ENCODE peak calls at places on chromosomes 13 and 19, in seven cellular contexts. One of them, this sample, is unnamed.

GRCh38 chr19:52722062-52723005 is 12.5 kb downstream of the ZNF611 start:
- DNase-seq in stimulated activated CD8-positive, alpha-beta memory T cell treated with anti-CD3 and anti-CD28 coated beads, Interleukin-12 subunit alpha, Interleukin-12 subunit beta, amount 100 ng/mL, for 4 hours: no peak
- DNase-seq in stimulated activated CD4-positive, alpha-beta T cell treated with anti-CD3 and anti-CD28 coated beads, Interleukin-1b, Interleukin-23, amount 100 ng/mL, for 24 hours: no peak
- DNase-seq in caudate nucleus: no peak
- DNase-seq in T-helper 1 cell: no peak
- DNase-seq in neural crest cell: no peak
- DNase-seq in IMR-90: peak; percentile 93
- DNase-seq in this sample: no peak

GRCh38 chr13:66407159-66407558 is 823.0 kb downstream of the PCDH9 start:
- DNase-seq in stimulated activated CD8-positive, alpha-beta memory T cell treated with anti-CD3 and anti-CD28 coated beads, Interleukin-12 subunit alpha, Interleukin-12 subunit beta, amount 100 ng/mL, for 4 hours: no peak
- DNase-seq in stimulated activated CD4-positive, alpha-beta T cell treated with anti-CD3 and anti-CD28 coated beads, Interleukin-1b, Interleukin-23, amount 100 ng/mL, for 24 hours: no peak
- DNase-seq in caudate nucleus: no peak
- DNase-seq in T-helper 1 cell: no peak
- DNase-seq in neural crest cell: no peak
- DNase-seq in IMR-90: no peak
- DNase-seq in this sample: no peak

GRCh38 chr19:37227996-37228395 is 10.0 kb downstream of the ZNF383 start:
- DNase-seq in stimulated activated CD8-positive, alpha-beta memory T cell treated with anti-CD3 and anti-CD28 coated beads, Interleukin-12 subunit alpha, Interleukin-12 subunit beta, amount 100 ng/mL, for 4 hours: no peak
- DNase-seq in stimulated activated CD4-positive, alpha-beta T cell treated with anti-CD3 and anti-CD28 coated beads, Interleukin-1b, Interleukin-23, amount 100 ng/mL, for 24 hours: no peak
- DNase-seq in caudate nucleus: no peak
- DNase-seq in T-helper 1 cell: no peak
- DNase-seq in neural crest cell: no peak
- DNase-seq in IMR-90: no peak
- DNase-seq in this sample: no peak

GRCh38 chr13:27918041-27918917 is 1.5 kb upstream of the PDX1 start:
- DNase-seq in stimulated activated CD8-positive, alpha-beta memory T cell treated with anti-CD3 and anti-CD28 coated beads, Interleukin-12 subunit alpha, Interleukin-12 subunit beta, amount 100 ng/mL, for 4 hours: no peak
- DNase-seq in stimulated activated CD4-positive, alpha-beta T cell treated with anti-CD3 and anti-CD28 coated beads, Interleukin-1b, Interleukin-23, amount 100 ng/mL, for 24 hours: no peak
- DNase-seq in caudate nucleus: no peak
- DNase-seq in T-helper 1 cell: no peak
- DNase-seq in neural crest cell: no peak
- DNase-seq in IMR-90: no peak
- DNase-seq in this sample: no peak

GRCh38 chr19:47618771-47619170 is 9.8 kb downstream of the BICRA start:
- DNase-seq in stimulated activated CD8-positive, alpha-beta memory T cell treated with anti-CD3 and anti-CD28 coated beads, Interleukin-12 subunit alpha, Interleukin-12 subunit beta, amount 100 ng/mL, for 4 hours: no peak
- DNase-seq in stimulated activated CD4-positive, alpha-beta T cell treated with anti-CD3 and anti-CD28 coated beads, Interleukin-1b, Interleukin-23, amount 100 ng/mL, for 24 hours: no peak
- DNase-seq in caudate nucleus: no peak
- DNase-seq in T-helper 1 cell: no peak
- DNase-seq in neural crest cell: no peak
- DNase-seq in IMR-90: peak; percentile 43
- DNase-seq in this sample: no peak

GRCh38 chr13:113835461-113836274 is 28.2 kb downstream of the GAS6 start:
- DNase-seq in stimulated activated CD8-positive, alpha-beta memory T cell treated with anti-CD3 and anti-CD28 coated beads, Interleukin-12 subunit alpha, Interleukin-12 subunit beta, amount 100 ng/mL, for 4 hours: no peak
- DNase-seq in stimulated activated CD4-positive, alpha-beta T cell treated with anti-CD3 and anti-CD28 coated beads, Interleukin-1b, Interleukin-23, amount 100 ng/mL, for 24 hours: no peak
- DNase-seq in caudate nucleus: no peak
- DNase-seq in T-helper 1 cell: no peak
- DNase-seq in neural crest cell: no peak
- DNase-seq in IMR-90: peak; percentile 79
- DNase-seq in this sample: no peak

GRCh38 chr19:13150187-13150918 is at the start of the genes IER2 and STX10:
- DNase-seq in stimulated activated CD8-positive, alpha-beta memory T cell treated with anti-CD3 and anti-CD28 coated beads, Interleukin-12 subunit alpha, Interleukin-12 subunit beta, amount 100 ng/mL, for 4 hours: peak; percentile 88
- DNase-seq in stimulated activated CD4-positive, alpha-beta T cell treated with anti-CD3 and anti-CD28 coated beads, Interleukin-1b, Interleukin-23, amount 100 ng/mL, for 24 hours: peak; percentile 79
- DNase-seq in caudate nucleus: peak; percentile 91
- DNase-seq in T-helper 1 cell: peak; percentile 95
- DNase-seq in neural crest cell: peak; percentile 72
- DNase-seq in IMR-90: peak; percentile 94
- DNase-seq in this sample: peak; percentile 86

GRCh38 chr19:15680923-15681322 is 8.0 kb downstream of the CYP4F12 start:
- DNase-seq in stimulated activated CD8-positive, alpha-beta memory T cell treated with anti-CD3 and anti-CD28 coated beads, Interleukin-12 subunit alpha, Interleukin-12 subunit beta, amount 100 ng/mL, for 4 hours: no peak
- DNase-seq in stimulated activated CD4-positive, alpha-beta T cell treated with anti-CD3 and anti-CD28 coated beads, Interleukin-1b, Interleukin-23, amount 100 ng/mL, for 24 hours: no peak
- DNase-seq in caudate nucleus: no peak
- DNase-seq in T-helper 1 cell: no peak
- DNase-seq in neural crest cell: no peak
- DNase-seq in IMR-90: no peak
- DNase-seq in this sample: no peak

GRCh38 chr13:33879044-33879596 is 61.2 kb downstream of the RFC3 start:
- DNase-seq in stimulated activated CD8-positive, alpha-beta memory T cell treated with anti-CD3 and anti-CD28 coated beads, Interleukin-12 subunit alpha, Interleukin-12 subunit beta, amount 100 ng/mL, for 4 hours: no peak
- DNase-seq in stimulated activated CD4-positive, alpha-beta T cell treated with anti-CD3 and anti-CD28 coated beads, Interleukin-1b, Interleukin-23, amount 100 ng/mL, for 24 hours: no peak
- DNase-seq in caudate nucleus: no peak
- DNase-seq in T-helper 1 cell: no peak
- DNase-seq in neural crest cell: no peak
- DNase-seq in IMR-90: no peak
- DNase-seq in this sample: no peak

GRCh38 chr13:93254775-93255174 is 28.2 kb downstream of the GPC6 start:
- DNase-seq in stimulated activated CD8-positive, alpha-beta memory T cell treated with anti-CD3 and anti-CD28 coated beads, Interleukin-12 subunit alpha, Interleukin-12 subunit beta, amount 100 ng/mL, for 4 hours: no peak
- DNase-seq in stimulated activated CD4-positive, alpha-beta T cell treated with anti-CD3 and anti-CD28 coated beads, Interleukin-1b, Interleukin-23, amount 100 ng/mL, for 24 hours: no peak
- DNase-seq in caudate nucleus: no peak
- DNase-seq in T-helper 1 cell: no peak
- DNase-seq in neural crest cell: no peak
- DNase-seq in IMR-90: no peak
- DNase-seq in this sample: peak; percentile 62

GRCh38 chr19:44308011-44308410 is 3.2 kb upstream of the ZNF235 start:
- DNase-seq in stimulated activated CD8-positive, alpha-beta memory T cell treated with anti-CD3 and anti-CD28 coated beads, Interleukin-12 subunit alpha, Interleukin-12 subunit beta, amount 100 ng/mL, for 4 hours: no peak
- DNase-seq in stimulated activated CD4-positive, alpha-beta T cell treated with anti-CD3 and anti-CD28 coated beads, Interleukin-1b, Interleukin-23, amount 100 ng/mL, for 24 hours: no peak
- DNase-seq in caudate nucleus: no peak
- DNase-seq in T-helper 1 cell: no peak
- DNase-seq in neural crest cell: no peak
- DNase-seq in IMR-90: no peak
- DNase-seq in this sample: no peak

GRCh38 chr13:109569938-109570711 is 216.3 kb downstream of the IRS2 start:
- DNase-seq in stimulated activated CD8-positive, alpha-beta memory T cell treated with anti-CD3 and anti-CD28 coated beads, Interleukin-12 subunit alpha, Interleukin-12 subunit beta, amount 100 ng/mL, for 4 hours: peak; percentile 1
- DNase-seq in stimulated activated CD4-positive, alpha-beta T cell treated with anti-CD3 and anti-CD28 coated beads, Interleukin-1b, Interleukin-23, amount 100 ng/mL, for 24 hours: no peak
- DNase-seq in caudate nucleus: no peak
- DNase-seq in T-helper 1 cell: peak; percentile 76
- DNase-seq in neural crest cell: no peak
- DNase-seq in IMR-90: no peak
- DNase-seq in this sample: no peak

GRCh38 chr19:15964231-15964630 is 15.4 kb downstream of the OR10H4 start:
- DNase-seq in stimulated activated CD8-positive, alpha-beta memory T cell treated with anti-CD3 and anti-CD28 coated beads, Interleukin-12 subunit alpha, Interleukin-12 subunit beta, amount 100 ng/mL, for 4 hours: no peak
- DNase-seq in stimulated activated CD4-positive, alpha-beta T cell treated with anti-CD3 and anti-CD28 coated beads, Interleukin-1b, Interleukin-23, amount 100 ng/mL, for 24 hours: no peak
- DNase-seq in caudate nucleus: no peak
- DNase-seq in T-helper 1 cell: no peak
- DNase-seq in neural crest cell: no peak
- DNase-seq in IMR-90: no peak
- DNase-seq in this sample: no peak

GRCh38 chr19:4969772-4970531 is 1.0 kb downstream of the KDM4B start:
- DNase-seq in stimulated activated CD8-positive, alpha-beta memory T cell treated with anti-CD3 and anti-CD28 coated beads, Interleukin-12 subunit alpha, Interleukin-12 subunit beta, amount 100 ng/mL, for 4 hours: no peak
- DNase-seq in stimulated activated CD4-positive, alpha-beta T cell treated with anti-CD3 and anti-CD28 coated beads, Interleukin-1b, Interleukin-23, amount 100 ng/mL, for 24 hours: no peak
- DNase-seq in caudate nucleus: no peak
- DNase-seq in T-helper 1 cell: no peak
- DNase-seq in neural crest cell: no peak
- DNase-seq in IMR-90: no peak
- DNase-seq in this sample: no peak

GRCh38 chr13:37306778-37307544 is 201.5 kb upstream of the CSNK1A1L start:
- DNase-seq in stimulated activated CD8-positive, alpha-beta memory T cell treated with anti-CD3 and anti-CD28 coated beads, Interleukin-12 subunit alpha, Interleukin-12 subunit beta, amount 100 ng/mL, for 4 hours: no peak
- DNase-seq in stimulated activated CD4-positive, alpha-beta T cell treated with anti-CD3 and anti-CD28 coated beads, Interleukin-1b, Interleukin-23, amount 100 ng/mL, for 24 hours: no peak
- DNase-seq in caudate nucleus: no peak
- DNase-seq in T-helper 1 cell: no peak
- DNase-seq in neural crest cell: no peak
- DNase-seq in IMR-90: peak; percentile 98
- DNase-seq in this sample: no peak

GRCh38 chr19:47263169-47263560 is 6.8 kb downstream of the CCDC9 start:
- DNase-seq in stimulated activated CD8-positive, alpha-beta memory T cell treated with anti-CD3 and anti-CD28 coated beads, Interleukin-12 subunit alpha, Interleukin-12 subunit beta, amount 100 ng/mL, for 4 hours: no peak
- DNase-seq in stimulated activated CD4-positive, alpha-beta T cell treated with anti-CD3 and anti-CD28 coated beads, Interleukin-1b, Interleukin-23, amount 100 ng/mL, for 24 hours: no peak
- DNase-seq in caudate nucleus: no peak
- DNase-seq in T-helper 1 cell: no peak
- DNase-seq in neural crest cell: no peak
- DNase-seq in IMR-90: no peak
- DNase-seq in this sample: no peak

GRCh38 chr13:42777476-42777875 is 3.9 kb upstream of the FAM216B start:
- DNase-seq in stimulated activated CD8-positive, alpha-beta memory T cell treated with anti-CD3 and anti-CD28 coated beads, Interleukin-12 subunit alpha, Interleukin-12 subunit beta, amount 100 ng/mL, for 4 hours: no peak
- DNase-seq in stimulated activated CD4-positive, alpha-beta T cell treated with anti-CD3 and anti-CD28 coated beads, Interleukin-1b, Interleukin-23, amount 100 ng/mL, for 24 hours: no peak
- DNase-seq in caudate nucleus: no peak
- DNase-seq in T-helper 1 cell: no peak
- DNase-seq in neural crest cell: no peak
- DNase-seq in IMR-90: peak; percentile 28
- DNase-seq in this sample: no peak

GRCh38 chr13:101838305-101838835 is 385.9 kb downstream of the ITGBL1 start:
- DNase-seq in stimulated activated CD8-positive, alpha-beta memory T cell treated with anti-CD3 and anti-CD28 coated beads, Interleukin-12 subunit alpha, Interleukin-12 subunit beta, amount 100 ng/mL, for 4 hours: no peak
- DNase-seq in stimulated activated CD4-positive, alpha-beta T cell treated with anti-CD3 and anti-CD28 coated beads, Interleukin-1b, Interleukin-23, amount 100 ng/mL, for 24 hours: no peak
- DNase-seq in caudate nucleus: no peak
- DNase-seq in T-helper 1 cell: no peak
- DNase-seq in neural crest cell: no peak
- DNase-seq in IMR-90: peak; percentile 1
- DNase-seq in this sample: no peak

GRCh38 chr13:72437458-72437857 is 290.0 kb downstream of the MZT1 start:
- DNase-seq in stimulated activated CD8-positive, alpha-beta memory T cell treated with anti-CD3 and anti-CD28 coated beads, Interleukin-12 subunit alpha, Interleukin-12 subunit beta, amount 100 ng/mL, for 4 hours: no peak
- DNase-seq in stimulated activated CD4-positive, alpha-beta T cell treated with anti-CD3 and anti-CD28 coated beads, Interleukin-1b, Interleukin-23, amount 100 ng/mL, for 24 hours: no peak
- DNase-seq in caudate nucleus: no peak
- DNase-seq in T-helper 1 cell: no peak
- DNase-seq in neural crest cell: no peak
- DNase-seq in IMR-90: peak; percentile 63
- DNase-seq in this sample: no peak

GRCh38 chr19:8307965-8308866 is at the start of gene CD320:
- DNase-seq in stimulated activated CD8-positive, alpha-beta memory T cell treated with anti-CD3 and anti-CD28 coated beads, Interleukin-12 subunit alpha, Interleukin-12 subunit beta, amount 100 ng/mL, for 4 hours: peak; percentile 77
- DNase-seq in stimulated activated CD4-positive, alpha-beta T cell treated with anti-CD3 and anti-CD28 coated beads, Interleukin-1b, Interleukin-23, amount 100 ng/mL, for 24 hours: peak; percentile 69
- DNase-seq in caudate nucleus: peak; percentile 80
- DNase-seq in T-helper 1 cell: peak; percentile 87
- DNase-seq in neural crest cell: peak; percentile 88
- DNase-seq in IMR-90: peak; percentile 87
- DNase-seq in this sample: peak; percentile 94

GRCh38 chr13:81540777-81541176 is 1199.9 kb upstream of the SPRY2 start:
- DNase-seq in stimulated activated CD8-positive, alpha-beta memory T cell treated with anti-CD3 and anti-CD28 coated beads, Interleukin-12 subunit alpha, Interleukin-12 subunit beta, amount 100 ng/mL, for 4 hours: no peak
- DNase-seq in stimulated activated CD4-positive, alpha-beta T cell treated with anti-CD3 and anti-CD28 coated beads, Interleukin-1b, Interleukin-23, amount 100 ng/mL, for 24 hours: no peak
- DNase-seq in caudate nucleus: no peak
- DNase-seq in T-helper 1 cell: no peak
- DNase-seq in neural crest cell: no peak
- DNase-seq in IMR-90: no peak
- DNase-seq in this sample: no peak

GRCh38 chr19:8877854-8878705 is 45.9 kb downstream of the MBD3L1 start:
- DNase-seq in stimulated activated CD8-positive, alpha-beta memory T cell treated with anti-CD3 and anti-CD28 coated beads, Interleukin-12 subunit alpha, Interleukin-12 subunit beta, amount 100 ng/mL, for 4 hours: no peak
- DNase-seq in stimulated activated CD4-positive, alpha-beta T cell treated with anti-CD3 and anti-CD28 coated beads, Interleukin-1b, Interleukin-23, amount 100 ng/mL, for 24 hours: no peak
- DNase-seq in caudate nucleus: no peak
- DNase-seq in T-helper 1 cell: no peak
- DNase-seq in neural crest cell: no peak
- DNase-seq in IMR-90: no peak
- DNase-seq in this sample: no peak

GRCh38 chr13:60716296-60716695 is 319.3 kb downstream of the TDRD3 start:
- DNase-seq in stimulated activated CD8-positive, alpha-beta memory T cell treated with anti-CD3 and anti-CD28 coated beads, Interleukin-12 subunit alpha, Interleukin-12 subunit beta, amount 100 ng/mL, for 4 hours: no peak
- DNase-seq in stimulated activated CD4-positive, alpha-beta T cell treated with anti-CD3 and anti-CD28 coated beads, Interleukin-1b, Interleukin-23, amount 100 ng/mL, for 24 hours: no peak
- DNase-seq in caudate nucleus: no peak
- DNase-seq in T-helper 1 cell: no peak
- DNase-seq in neural crest cell: no peak
- DNase-seq in IMR-90: no peak
- DNase-seq in this sample: no peak

GRCh38 chr19:45385392-45386221 is 15.2 kb upstream of the ERCC2 start:
- DNase-seq in stimulated activated CD8-positive, alpha-beta memory T cell treated with anti-CD3 and anti-CD28 coated beads, Interleukin-12 subunit alpha, Interleukin-12 subunit beta, amount 100 ng/mL, for 4 hours: no peak
- DNase-seq in stimulated activated CD4-positive, alpha-beta T cell treated with anti-CD3 and anti-CD28 coated beads, Interleukin-1b, Interleukin-23, amount 100 ng/mL, for 24 hours: no peak
- DNase-seq in caudate nucleus: no peak
- DNase-seq in T-helper 1 cell: no peak
- DNase-seq in neural crest cell: no peak
- DNase-seq in IMR-90: no peak
- DNase-seq in this sample: no peak

This sample was measured in ascending aorta.